ENCODE peak calls at places on chromosomes 7 and 10, in six cellular contexts. A is esophagus squamous epithelium; C is transverse colon; W is ovary; I is GM12878; P is CD8-positive, alpha-beta T cell. D is an unnamed sample. For H3K4me1, the result is how much of the 10 kb centered on the place peaks cover.

GRCh38 chr10:43931308-43931930 is 282.7 kb upstream of the ZNF32 start:
- DNase-seq in A (no peak), C (no peak), W (no peak), I (no peak), P (no peak), D (no peak)

GRCh38 chr10:47165168-47165710 is 134.8 kb upstream of the GDF10 start:
- DNase-seq in A (no peak), C (no peak), W (no peak), I (no peak), P (no peak), D (no peak)

GRCh38 chr7:25765110-25765509 is 386.9 kb upstream of the NFE2L3 start:
- DNase-seq in A (no peak), C (no peak), W (no peak), I (no peak), P (no peak), D (no peak)

GRCh38 chr7:45716380-45717203 is 142.4 kb downstream of the ADCY1 start:
- DNase-seq in A (no peak), C (no peak), W (no peak), I (no peak), P (no peak), D (no peak)

GRCh38 chr7:48285365-48285764 is 114.1 kb downstream of the ABCA13 start:
- DNase-seq in A (no peak), C (no peak), W (no peak), I (no peak), P (no peak), D (no peak)

GRCh38 chr10:33335800-33336605 is 1.5 kb upstream of the NRP1 start:
- DNase-seq in A (no peak), C (peak), W (peak), I (no peak), P (no peak), D (no peak)

GRCh38 chr10:133326745-133327650 is 9.7 kb downstream of the CALY start:
- DNase-seq in A (no peak), C (no peak), W (no peak), I (no peak), P (no peak), D (no peak)

GRCh38 chr7:132080967-132081668 is 495.2 kb downstream of the PLXNA4 start:
- DNase-seq in A (no peak), C (peak), W (peak), I (no peak), P (no peak), D (no peak)

GRCh38 chr10:120573355-120573754 is 116.3 kb downstream of the PLPP4 start:
- DNase-seq in A (no peak), C (no peak), W (no peak), I (no peak), P (no peak), D (no peak)

GRCh38 chr10:130570119-130570518 is 433.9 kb downstream of the GLRX3 start:
- DNase-seq in A (no peak), C (no peak), W (no peak), I (no peak), P (no peak), D (no peak)

GRCh38 chr7:16404631-16405030 is 16.7 kb downstream of the CRPPA start:
- DNase-seq in A (no peak), C (no peak), W (no peak), I (no peak), P (no peak), D (no peak)

GRCh38 chr7:5459084-5459483 is 35.5 kb upstream of the TNRC18 start:
- DNase-seq in A (no peak), C (no peak), W (no peak), I (no peak), P (no peak), D (no peak)
- H3K4me1 ChIP-seq in A (under half), C (under half), W (under half), I (under half), P (under half), D (under half)

GRCh38 chr7:21550821-21551531 is 8.1 kb downstream of the DNAH11 start:
- DNase-seq in A (no peak), C (no peak), W (no peak), I (no peak), P (no peak), D (no peak)
- TF ChIP-seq CTCF in A (no peak), C (no peak), W (no peak), I (peak), P (no peak), D (peak)

GRCh38 chr10:15868006-15868405 is 7.7 kb upstream of the MINDY3 start:
- DNase-seq in A (no peak), C (no peak), W (no peak), I (no peak), P (no peak), D (no peak)
- H3K4me1 ChIP-seq in A (under half), C (under half), W (under half), I (under half), P (under half), D (under half)

GRCh38 chr7:108066486-108066885 is 63.5 kb upstream of the LAMB1 start:
- DNase-seq in A (no peak), C (no peak), W (no peak), I (no peak), P (no peak), D (no peak)
- TF ChIP-seq CTCF in A (no peak), C (no peak), W (no peak), I (no peak), P (no peak), D (no peak)

GRCh38 chr10:69464401-69464800 is 13.1 kb downstream of the TSPAN15 start:
- DNase-seq in A (no peak), C (no peak), W (no peak), I (no peak), P (no peak), D (no peak)

GRCh38 chr10:69466689-69467088 is 15.4 kb downstream of the TSPAN15 start:
- DNase-seq in A (no peak), C (no peak), W (no peak), I (no peak), P (no peak), D (no peak)

GRCh38 chr10:69466158-69466490 is 14.9 kb downstream of the TSPAN15 start:
- DNase-seq in A (no peak), C (no peak), W (no peak), I (no peak), P (no peak), D (no peak)

GRCh38 chr10:69464801-69465401 is 13.6 kb downstream of the TSPAN15 start:
- DNase-seq in A (no peak), C (peak), W (no peak), I (no peak), P (no peak), D (no peak)

DNA sequence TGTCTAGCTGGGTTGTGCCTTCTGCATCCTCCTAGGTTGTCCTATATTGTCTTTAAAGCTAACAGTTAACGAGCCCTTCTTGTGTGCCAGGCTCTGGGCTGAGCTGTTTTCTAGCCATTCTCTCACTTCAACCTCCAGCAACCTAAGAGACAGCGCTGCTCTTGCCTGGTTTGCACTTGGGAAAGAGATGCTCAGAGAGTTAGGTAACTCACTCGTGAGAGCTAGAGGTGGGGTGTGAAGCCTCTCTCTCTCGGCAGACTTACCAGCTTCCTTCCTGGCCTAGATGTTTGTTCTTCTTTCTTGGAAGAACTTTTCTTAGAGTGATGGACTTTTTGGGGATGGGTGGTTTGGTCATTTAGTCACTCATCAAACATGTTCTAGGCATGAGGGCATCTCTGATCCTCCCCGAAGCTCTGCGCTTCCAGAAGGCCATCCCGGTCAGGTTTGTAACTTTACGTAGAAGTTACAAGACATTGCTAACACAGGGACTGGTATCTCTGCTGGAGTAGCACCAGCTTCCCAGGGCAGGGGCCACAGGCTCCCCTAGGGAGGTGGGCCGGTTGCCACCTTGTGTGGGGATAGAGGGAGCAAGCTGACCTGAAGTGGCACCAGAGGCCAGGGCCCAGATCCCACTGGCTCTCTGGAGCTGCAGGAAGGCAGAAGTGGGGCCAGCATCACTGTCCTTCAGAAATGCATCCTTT is 14.3 kb downstream of the TSPAN15 start:
- DNase-seq in A (no peak), C (no peak), W (no peak), I (no peak), P (no peak), D (no peak)
- H3K4me1 ChIP-seq in A (half or more), C (half or more), W (under half), I (under half), P (under half), D (under half)

GRCh38 chr7:36280840-36281812 is 108.5 kb upstream of the ANLN start:
- DNase-seq in A (no peak), C (peak), W (peak), I (no peak), P (no peak), D (peak)
- TF ChIP-seq CTCF in A (no peak), C (peak), W (no peak), I (no peak), P (no peak), D (no peak)

GRCh38 chr10:88080213-88080612 is 216.8 kb downstream of the PTEN start:
- DNase-seq in A (no peak), C (no peak), W (no peak), I (no peak), P (no peak), D (no peak)
- H3K4me1 ChIP-seq in A (under half), C (under half), W (under half), I (half or more), P (under half), D (under half)